ENCODE peak calls at places on chromosomes 16 and 17, in five cellular contexts. V is H1, B is GM12878, T is NT2/D1, P is K562. W is an unnamed sample.
A peak's percentile ranks its signal among the peaks of the same experiment; 100 is the strongest.

GRCh38 chr17:61746248-61746985 is 116.9 kb downstream of the BRIP1 start:
- DNase-seq in P (no peak), T (no peak), B (no peak), V (no peak), W (no peak)

GRCh38 chr16:70635356-70636016 is 10.9 kb upstream of the IL34 start:
- DNase-seq in T (peak; percentile 25), P (no peak), V (no peak), B (no peak), W (no peak)

GRCh38 chr17:18976201-18976600 is 24.2 kb downstream of the SLC5A10 start:
- DNase-seq in T (no peak), V (no peak), B (no peak), P (no peak), W (no peak)

GRCh38 chr17:50841949-50842354 is 6.6 kb downstream of the WFIKKN2 start:
- DNase-seq in P (peak; percentile 84), T (peak; percentile 54), B (no peak), V (peak; percentile 90), W (peak; percentile 61)

GRCh38 chr16:31063495-31063842 is 10.6 kb downstream of the ZNF668 start:
- DNase-seq in B (no peak), T (no peak), P (no peak), V (no peak), W (no peak)

GRCh38 chr16:49600541-49600940 is 226.9 kb downstream of the C16orf78 start:
- DNase-seq in V (peak; percentile 41), T (no peak), B (no peak), P (no peak), W (no peak)

GRCh38 chr16:88951989-88952388 is 25.0 kb downstream of the CBFA2T3 start:
- DNase-seq in V (no peak), T (no peak), P (no peak), B (no peak), W (no peak)

GRCh38 chr17:47708312-47708863 is 14.4 kb downstream of the TBKBP1 start:
- DNase-seq in B (no peak), V (peak; percentile 64), T (no peak), P (no peak), W (no peak)

GRCh38 chr16:31537362-31537921 is 9.7 kb downstream of the AHSP start:
- DNase-seq in T (no peak), V (peak; percentile 45), B (no peak), P (no peak), W (no peak)

GRCh38 chr17:59161477-59161876 is 5.9 kb downstream of the PRR11 start:
- DNase-seq in P (no peak), B (no peak), T (no peak), V (no peak), W (no peak)

GRCh38 chr17:77615672-77616242 is 342.7 kb upstream of the TNRC6C start:
- DNase-seq in P (no peak), T (no peak), B (no peak), V (no peak), W (no peak)

DNA sequence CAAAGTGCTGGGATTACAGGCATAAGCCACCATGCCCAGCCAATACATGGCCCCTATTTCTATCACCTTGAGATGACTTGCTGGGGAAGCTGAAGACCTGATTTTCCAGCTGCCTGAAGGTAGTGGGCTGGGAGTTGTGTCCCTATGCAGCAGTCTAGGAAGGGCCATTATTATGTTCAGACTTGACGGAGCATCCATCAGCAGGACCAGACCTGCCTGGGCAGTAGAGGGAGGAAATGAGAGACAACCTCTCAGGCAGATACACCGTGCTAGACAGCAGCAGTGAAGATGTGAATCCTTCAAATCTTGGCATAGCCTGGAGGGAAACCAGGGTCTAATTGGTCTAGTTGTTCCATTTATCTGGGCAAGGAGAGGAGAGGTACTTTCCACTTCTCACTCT is 35.6 kb upstream of the PHOSPHO1 start:
- DNase-seq in T (no peak), V (no peak), B (no peak), P (no peak), W (no peak)
- TF ChIP-seq YY1 in T (no peak), V (no peak), B (no peak), P (no peak), W (no peak)

DNA sequence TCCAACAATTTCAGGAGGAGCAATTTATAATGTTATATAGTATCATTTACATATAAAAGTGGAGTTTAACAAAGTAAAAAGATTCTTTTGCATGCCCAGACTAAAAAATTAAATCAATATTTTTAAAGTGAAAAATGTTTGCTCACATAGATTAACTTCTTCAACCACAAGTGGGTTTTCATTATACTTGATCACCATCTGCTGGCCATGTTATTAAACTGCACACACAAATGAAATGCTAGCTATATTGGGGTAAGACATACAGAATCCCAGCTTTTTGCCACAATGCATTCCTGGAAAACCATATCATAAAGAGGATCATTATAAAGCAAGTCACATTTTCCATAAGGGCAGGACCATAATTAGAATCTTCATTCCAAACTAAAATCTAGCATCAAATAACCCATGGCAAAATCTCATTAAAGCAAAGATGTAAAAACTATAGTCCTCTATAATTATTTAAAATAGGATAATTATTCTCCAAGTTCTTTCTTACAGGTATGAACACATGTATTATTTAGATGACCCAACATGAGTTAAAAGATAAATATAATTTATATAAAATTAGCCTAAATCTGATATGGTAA is 26.3 kb downstream of the CEP112 start:
- DNase-seq in P (peak; percentile 30), T (peak; percentile 11), V (no peak), B (peak; percentile 5), W (peak; percentile 58)
- TF ChIP-seq YY1 in P (no peak), T (no peak), V (no peak), B (no peak), W (no peak)

GRCh38 chr16:73206306-73206705 is 158.4 kb upstream of the ZFHX3 start:
- DNase-seq in V (no peak), T (no peak), P (no peak), B (no peak), W (no peak)

GRCh38 chr16:73204359-73205152 is 156.6 kb upstream of the ZFHX3 start:
- DNase-seq in P (no peak), V (no peak), B (no peak), T (no peak), W (no peak)

GRCh38 chr16:73205153-73205549 is 157.2 kb upstream of the ZFHX3 start:
- DNase-seq in T (no peak), B (no peak), P (no peak), V (no peak), W (no peak)

GRCh38 chr16:73199214-73199613 is 151.3 kb upstream of the ZFHX3 start:
- DNase-seq in B (no peak), T (no peak), P (no peak), V (no peak), W (no peak)

DNA sequence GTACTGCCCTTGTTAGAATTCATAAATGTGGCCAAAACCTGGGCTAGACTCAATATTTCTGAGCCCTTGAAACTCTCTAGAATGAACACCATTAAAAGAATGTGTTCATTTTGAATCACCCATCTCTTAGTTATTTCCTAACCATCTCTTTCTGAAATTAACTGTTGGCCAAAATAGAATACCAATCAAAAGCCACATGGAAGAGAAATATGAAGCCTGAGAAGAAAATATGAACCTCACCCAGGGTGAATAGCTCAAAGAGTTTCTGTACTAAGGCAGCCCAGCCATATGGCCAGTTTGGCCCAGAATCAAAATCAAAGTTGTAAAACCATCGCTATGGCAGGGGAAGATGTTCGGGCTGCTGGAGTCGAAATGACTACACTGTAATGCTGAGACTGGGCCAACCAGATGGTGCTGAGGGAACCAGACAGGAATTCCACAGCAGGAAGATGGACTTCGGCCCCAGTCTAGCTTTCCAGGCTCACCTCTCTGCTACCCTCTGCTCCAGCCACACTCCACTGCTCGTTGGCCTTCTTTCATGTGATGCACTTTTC is 154.3 kb upstream of the ZFHX3 start:
- DNase-seq in V (no peak), P (no peak), T (no peak), B (no peak), W (no peak)
- TF ChIP-seq YY1 in V (no peak), P (no peak), T (no peak), B (no peak), W (no peak)

GRCh38 chr17:2379489-2380224 is 21.2 kb downstream of the MNT start:
- DNase-seq in T (no peak), P (no peak), B (no peak), V (no peak), W (no peak)

GRCh38 chr17:2376107-2376506 is 24.8 kb downstream of the MNT start:
- DNase-seq in T (no peak), P (no peak), V (no peak), B (no peak), W (no peak)

GRCh38 chr17:2375406-2375805 is 25.5 kb downstream of the MNT start:
- DNase-seq in P (no peak), B (no peak), V (no peak), T (no peak), W (no peak)

GRCh38 chr17:2378905-2379304 is 22.0 kb downstream of the MNT start:
- DNase-seq in B (no peak), P (no peak), V (no peak), T (no peak), W (no peak)

DNA sequence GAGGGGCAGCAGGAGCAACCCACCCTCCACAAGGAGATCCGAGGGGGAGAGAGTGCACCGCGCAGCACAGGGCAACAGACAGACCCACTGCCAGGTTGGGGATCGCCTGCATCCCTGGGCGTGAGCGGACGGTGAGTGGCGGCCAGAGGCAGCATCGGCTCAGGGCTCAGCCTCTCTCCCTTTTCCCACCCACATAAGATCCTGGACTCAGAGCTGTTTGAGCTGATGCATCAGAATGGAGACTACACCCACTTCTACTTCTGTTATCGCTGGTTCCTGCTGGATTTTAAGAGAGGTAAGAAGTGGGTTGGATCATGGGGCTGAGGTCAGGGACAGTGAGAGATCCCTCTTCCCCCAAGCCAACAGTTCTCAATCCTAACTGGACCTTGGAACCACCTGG is 23.2 kb downstream of the MNT start:
- DNase-seq in T (no peak), P (no peak), V (no peak), B (no peak), W (no peak)
- TF ChIP-seq YY1 in T (no peak), P (no peak), V (no peak), B (no peak), W (no peak)

W was measured in HCT116.